ENCODE peak calls at places on chromosomes 5 and 9, in six cellular contexts. W is GM12878, A is lower leg skin, J is left lung, Z is OCI-LY7, Q is progenitor cell of endocrine pancreas. L is an unnamed sample.

GRCh38 chr5:124783794-124784193 is 37.4 kb upstream of the ZNF608 start:
- DNase-seq in W (no peak), A (peak), J (no peak), Z (no peak), Q (no peak), L (no peak)

GRCh38 chr5:131983244-131983771 is 28.1 kb downstream of the ACSL6 start:
- DNase-seq in W (no peak), A (peak), J (no peak), Z (no peak), Q (no peak), L (no peak)

GRCh38 chr5:36239370-36240293 is 2.1 kb downstream of the NADK2 start:
- DNase-seq in W (no peak), A (no peak), J (no peak), Z (peak), Q (no peak), L (no peak)

GRCh38 chr5:93894471-93895354 is 153.3 kb upstream of the POU5F2 start:
- DNase-seq in W (no peak), A (no peak), J (no peak), Z (no peak), Q (no peak), L (no peak)

GRCh38 chr9:125632321-125633115 is 74.5 kb downstream of the MAPKAP1 start:
- DNase-seq in W (peak), A (no peak), J (no peak), Z (peak), Q (no peak), L (peak)

GRCh38 chr5:74040811-74041491 is 415.0 kb downstream of the ARHGEF28 start:
- DNase-seq in W (no peak), A (no peak), J (no peak), Z (no peak), Q (no peak), L (no peak)

GRCh38 chr5:94618029-94618492 is 343 bp downstream of the KIAA0825 start:
- DNase-seq in W (no peak), A (peak), J (peak), Z (peak), Q (no peak), L (peak)

GRCh38 chr5:141783599-141784296 is 94.5 kb downstream of the PCDH1 start:
- DNase-seq in W (no peak), A (no peak), J (no peak), Z (no peak), Q (no peak), L (no peak)

GRCh38 chr9:35424356-35425352 is 65.3 kb upstream of the RUSC2 start:
- DNase-seq in W (no peak), A (no peak), J (no peak), Z (no peak), Q (no peak), L (no peak)

GRCh38 chr5:136114406-136115132 is 18.1 kb upstream of the SMAD5 start:
- DNase-seq in W (no peak), A (no peak), J (no peak), Z (no peak), Q (no peak), L (no peak)

GRCh38 chr9:129783516-129784361 is 19.2 kb upstream of the TOR1B start:
- DNase-seq in W (peak), A (peak), J (peak), Z (peak), Q (peak), L (peak)

GRCh38 chr5:9954869-9955268 is 294.8 kb downstream of the ATPSCKMT start:
- DNase-seq in W (no peak), A (no peak), J (no peak), Z (no peak), Q (no peak), L (no peak)

GRCh38 chr9:82457281-82457680 is 468.7 kb downstream of the SPATA31D1 start:
- DNase-seq in W (no peak), A (no peak), J (no peak), Z (no peak), Q (no peak), L (no peak)

GRCh38 chr5:141958113-141958512 is at the start of gene PCDH12:
- DNase-seq in W (no peak), A (no peak), J (peak), Z (peak), Q (no peak), L (peak)

GRCh38 chr5:119706049-119706448 is 76.7 kb downstream of the FAM170A start:
- DNase-seq in W (no peak), A (no peak), J (no peak), Z (no peak), Q (no peak), L (no peak)

GRCh38 chr5:149489605-149490037 is 61.6 kb downstream of the CSNK1A1 start:
- DNase-seq in W (no peak), A (no peak), J (no peak), Z (no peak), Q (no peak), L (no peak)

GRCh38 chr5:159975462-159976019 is 33.4 kb upstream of the TTC1 start:
- DNase-seq in W (no peak), A (no peak), J (no peak), Z (no peak), Q (no peak), L (no peak)

GRCh38 chr9:2413196-2413840 is 208.3 kb upstream of the VLDLR start:
- DNase-seq in W (no peak), A (no peak), J (no peak), Z (no peak), Q (no peak), L (no peak)

GRCh38 chr5:1054018-1054798 is 45.6 kb downstream of the NKD2 start:
- DNase-seq in W (no peak), A (no peak), J (peak), Z (no peak), Q (no peak), L (no peak)

GRCh38 chr5:1054799-1055775 is 46.5 kb downstream of the NKD2 start:
- DNase-seq in W (no peak), A (no peak), J (peak), Z (no peak), Q (no peak), L (no peak)

GRCh38 chr5:1052076-1052475 is 43.5 kb downstream of the NKD2 start:
- DNase-seq in W (no peak), A (no peak), J (peak), Z (no peak), Q (no peak), L (no peak)

GRCh38 chr5:1052641-1053390 is 44.2 kb downstream of the NKD2 start:
- DNase-seq in W (no peak), A (no peak), J (peak), Z (peak), Q (no peak), L (no peak)

GRCh38 chr5:1053391-1054017 is 44.9 kb downstream of the NKD2 start:
- DNase-seq in W (no peak), A (no peak), J (peak), Z (no peak), Q (no peak), L (no peak)
- TF ChIP-seq CTCF in W (no peak), A (no peak), J (no peak), Z (no peak), Q (no peak), L (no peak)

GRCh38 chr9:79255681-79256080 is 316.1 kb upstream of the TLE4 start:
- DNase-seq in W (no peak), A (no peak), J (no peak), Z (no peak), Q (no peak), L (no peak)

GRCh38 chr9:79257671-79258410 is 313.9 kb upstream of the TLE4 start:
- DNase-seq in W (no peak), A (no peak), J (peak), Z (no peak), Q (no peak), L (no peak)

GRCh38 chr9:79256691-79257213 is 315.0 kb upstream of the TLE4 start:
- DNase-seq in W (no peak), A (no peak), J (peak), Z (no peak), Q (peak), L (no peak)

GRCh38 chr9:79257215-79257614 is 314.6 kb upstream of the TLE4 start:
- DNase-seq in W (no peak), A (no peak), J (peak), Z (no peak), Q (no peak), L (no peak)

DNA sequence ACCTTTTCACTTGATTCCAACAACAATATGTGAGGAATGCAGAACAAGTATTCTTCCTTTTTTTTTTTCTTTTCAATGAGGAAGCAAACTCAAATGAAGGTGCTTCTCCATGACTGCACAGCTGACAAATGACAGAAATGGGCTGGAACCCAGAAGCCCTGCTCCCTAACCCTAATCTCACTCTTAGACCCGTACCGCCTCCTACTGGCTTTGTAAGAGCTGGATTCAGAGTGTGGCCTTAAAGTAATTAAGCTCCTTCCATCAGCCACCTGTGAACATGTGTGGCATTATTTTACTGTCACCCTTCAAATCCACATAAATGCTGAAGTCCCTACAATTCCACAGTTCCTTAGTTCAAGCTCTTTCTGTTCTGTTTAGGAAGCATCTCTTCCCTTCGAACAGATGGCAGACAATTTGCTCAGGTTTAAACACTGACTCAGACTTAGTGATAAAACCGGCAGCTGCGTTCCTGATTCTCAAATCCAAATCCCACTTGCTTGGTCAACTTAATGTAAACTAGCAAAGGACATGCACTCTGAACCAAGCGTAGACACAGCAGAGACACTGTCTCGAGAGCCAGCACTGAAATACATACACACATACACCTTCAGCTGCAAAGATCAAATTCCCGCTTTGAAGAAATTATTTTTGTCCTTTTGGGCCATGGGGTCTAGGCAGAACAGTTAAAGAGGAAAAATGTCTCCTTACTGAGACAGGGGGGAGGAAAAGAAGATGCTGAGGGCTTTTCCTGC is 316.7 kb upstream of the TLE4 start:
- DNase-seq in W (no peak), A (no peak), J (no peak), Z (no peak), Q (no peak), L (no peak)
- TF ChIP-seq CTCF in W (no peak), A (no peak), J (no peak), Z (peak), Q (peak), L (no peak)

GRCh38 chr5:31487510-31487909 is 44.4 kb downstream of the DROSHA start:
- DNase-seq in W (no peak), A (no peak), J (no peak), Z (no peak), Q (no peak), L (no peak)
- TF ChIP-seq CTCF in W (no peak), A (no peak), J (no peak), Z (peak), Q (no peak), L (no peak)

DNA sequence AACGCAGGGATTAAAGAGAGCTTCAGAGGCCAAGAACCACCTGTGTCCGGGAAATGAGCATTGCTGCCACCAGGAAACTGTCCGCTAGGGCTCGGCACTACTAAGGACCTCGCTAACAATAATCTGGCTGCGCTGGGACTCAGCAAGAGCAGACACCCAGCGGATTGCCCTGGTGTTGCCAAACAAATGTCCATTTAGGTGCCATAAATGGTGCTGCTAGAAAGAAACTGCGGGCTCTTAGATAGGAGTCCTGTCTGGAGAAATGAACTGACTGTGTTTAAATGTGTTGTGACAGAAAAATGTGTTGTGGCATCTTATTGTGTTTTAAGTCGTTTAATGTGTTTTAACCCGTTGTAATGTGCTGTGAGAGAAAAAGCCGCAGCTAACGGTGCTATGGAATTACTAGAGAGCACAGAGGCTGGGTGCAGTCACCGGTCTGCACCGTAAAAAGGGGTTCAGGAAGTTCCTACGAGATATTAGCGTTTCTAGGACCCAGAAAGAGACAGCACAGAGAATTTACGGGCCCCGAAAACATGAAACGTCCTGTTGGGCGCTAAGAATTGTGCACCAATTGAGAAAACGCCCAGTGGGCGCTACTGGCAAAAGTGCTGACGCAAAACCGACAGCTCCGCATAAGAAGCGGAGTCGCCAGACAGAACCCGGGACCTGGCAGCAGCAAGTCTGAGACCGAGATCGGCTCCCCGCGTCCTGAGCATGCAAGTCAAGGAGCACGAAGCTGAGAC is 90.6 kb downstream of the ANXA2R start:
- DNase-seq in W (peak), A (peak), J (peak), Z (peak), Q (no peak), L (peak)
- TF ChIP-seq CTCF in W (peak), A (no peak), J (peak), Z (peak), Q (no peak), L (peak)

GRCh38 chr9:69323886-69324285 is 1.1 kb upstream of the ENTREP1 start:
- DNase-seq in W (no peak), A (no peak), J (no peak), Z (no peak), Q (no peak), L (no peak)

GRCh38 chr9:69322256-69322655 is 2.8 kb upstream of the ENTREP1 start:
- DNase-seq in W (no peak), A (no peak), J (no peak), Z (no peak), Q (no peak), L (no peak)

GRCh38 chr9:69326261-69326660 is 1.2 kb downstream of the ENTREP1 start:
- DNase-seq in W (no peak), A (no peak), J (no peak), Z (no peak), Q (no peak), L (no peak)

GRCh38 chr9:69324549-69325401 is at the start of gene ENTREP1:
- DNase-seq in W (no peak), A (no peak), J (peak), Z (no peak), Q (peak), L (peak)

GRCh38 chr9:69325409-69326212 is 596 bp downstream of the ENTREP1 start:
- DNase-seq in W (no peak), A (no peak), J (peak), Z (no peak), Q (peak), L (no peak)
- TF ChIP-seq CTCF in W (no peak), A (no peak), J (no peak), Z (no peak), Q (no peak), L (no peak)

GRCh38 chr5:52839285-52839684 is 51.6 kb downstream of the ITGA1 start:
- DNase-seq in W (no peak), A (no peak), J (no peak), Z (no peak), Q (no peak), L (no peak)

GRCh38 chr5:52840286-52841050 is 52.8 kb downstream of the ITGA1 start:
- DNase-seq in W (no peak), A (no peak), J (no peak), Z (no peak), Q (no peak), L (no peak)

GRCh38 chr5:52837068-52837467 is 49.4 kb downstream of the ITGA1 start:
- DNase-seq in W (no peak), A (no peak), J (no peak), Z (no peak), Q (no peak), L (no peak)

GRCh38 chr5:52838306-52839015 is 50.7 kb downstream of the ITGA1 start:
- DNase-seq in W (no peak), A (no peak), J (no peak), Z (no peak), Q (no peak), L (no peak)

DNA sequence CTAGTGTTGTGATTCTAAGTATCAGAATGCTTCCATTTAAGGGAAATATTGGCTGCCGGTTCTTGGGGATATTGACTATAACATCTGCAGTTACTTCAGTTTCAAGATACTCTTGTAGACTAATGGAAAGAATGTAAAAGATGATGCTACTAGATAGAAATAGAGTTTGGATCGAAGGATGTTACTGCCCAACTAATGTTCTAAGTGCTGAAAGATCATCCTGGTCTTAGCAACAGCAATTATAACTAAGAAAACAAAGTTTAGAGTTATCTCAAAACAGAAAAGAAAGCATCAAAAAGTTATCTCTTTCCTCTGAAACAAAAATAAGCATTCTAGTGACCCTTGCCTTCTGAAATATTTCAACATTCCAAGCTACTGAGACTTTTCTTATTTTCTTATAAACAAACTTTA is 49.9 kb downstream of the ITGA1 start:
- DNase-seq in W (no peak), A (no peak), J (no peak), Z (no peak), Q (no peak), L (no peak)
- TF ChIP-seq CTCF in W (no peak), A (no peak), J (no peak), Z (no peak), Q (no peak), L (no peak)

DNA sequence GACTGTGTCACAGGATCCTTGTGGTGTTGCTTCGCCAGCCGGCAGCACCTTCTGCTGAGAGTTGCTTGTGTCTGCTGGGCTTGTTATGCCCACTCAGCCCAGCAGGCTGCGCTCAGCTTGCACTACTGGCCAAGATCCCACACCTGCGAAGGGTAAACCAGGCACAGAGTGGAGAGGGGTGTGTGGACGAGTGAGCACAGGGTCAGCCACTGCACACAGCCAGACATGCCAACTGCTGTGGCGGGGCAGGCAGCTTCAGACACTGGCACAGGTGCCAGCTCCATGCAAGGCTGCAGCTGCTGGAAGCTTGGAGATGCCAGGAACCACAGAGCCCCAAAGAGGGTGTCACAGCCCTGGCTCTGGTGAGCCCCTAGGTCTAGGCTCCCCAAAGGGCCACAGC is 273.6 kb downstream of the CETN3 start:
- DNase-seq in W (no peak), A (no peak), J (peak), Z (peak), Q (no peak), L (no peak)
- TF ChIP-seq CTCF in W (peak), A (no peak), J (no peak), Z (peak), Q (peak), L (peak)

GRCh38 chr5:169808118-169808581 is 171.1 kb downstream of the DOCK2 start:
- DNase-seq in W (no peak), A (no peak), J (no peak), Z (no peak), Q (no peak), L (no peak)
- TF ChIP-seq CTCF in W (no peak), A (no peak), J (no peak), Z (no peak), Q (no peak), L (no peak)